ENCODE peak calls at places on chromosomes 12 and 14, in four cellular contexts. One of them, this sample, is unnamed.

GRCh38 chr14:28542040-28542439 is 224.5 kb upstream of the FOXG1 start:
- DNase-seq in astrocyte of the spinal cord: peak
- DNase-seq in AG10803: no peak
- DNase-seq in aorta: no peak
- DNase-seq in this sample: peak

GRCh38 chr12:88854260-88854659 is 274.0 kb upstream of the KITLG start:
- DNase-seq in aorta: no peak
- DNase-seq in AG10803: peak
- DNase-seq in astrocyte of the spinal cord: peak
- DNase-seq in this sample: peak

GRCh38 chr14:40273417-40273816 is 841.2 kb upstream of the FBXO33 start:
- DNase-seq in aorta: no peak
- DNase-seq in AG10803: no peak
- DNase-seq in astrocyte of the spinal cord: no peak
- DNase-seq in this sample: no peak

GRCh38 chr14:64504310-64504896 is at the start of gene ZBTB1:
- DNase-seq in astrocyte of the spinal cord: peak
- DNase-seq in aorta: peak
- DNase-seq in AG10803: peak
- DNase-seq in this sample: peak

GRCh38 chr12:122951406-122951805 is 14.9 kb downstream of the ABCB9 start:
- DNase-seq in aorta: no peak
- DNase-seq in astrocyte of the spinal cord: peak
- DNase-seq in AG10803: no peak
- DNase-seq in this sample: peak

GRCh38 chr12:26896913-26897312 is 40.9 kb downstream of the INTS13 start:
- DNase-seq in astrocyte of the spinal cord: no peak
- DNase-seq in AG10803: no peak
- DNase-seq in aorta: no peak
- DNase-seq in this sample: no peak

GRCh38 chr14:41607119-41607785 is 576 bp downstream of the LRFN5 start:
- DNase-seq in astrocyte of the spinal cord: peak
- DNase-seq in AG10803: peak
- DNase-seq in aorta: no peak
- DNase-seq in this sample: no peak

GRCh38 chr14:102754370-102755262 is 22.6 kb upstream of the TRAF3 start:
- DNase-seq in aorta: no peak
- DNase-seq in AG10803: no peak
- DNase-seq in astrocyte of the spinal cord: no peak
- DNase-seq in this sample: no peak

GRCh38 chr12:45354399-45354798 is 138.5 kb downstream of the ANO6 start:
- DNase-seq in astrocyte of the spinal cord: no peak
- DNase-seq in AG10803: no peak
- DNase-seq in aorta: no peak
- DNase-seq in this sample: no peak

GRCh38 chr14:33279865-33280264 is 341.2 kb downstream of the NPAS3 start:
- DNase-seq in astrocyte of the spinal cord: no peak
- DNase-seq in aorta: no peak
- DNase-seq in AG10803: no peak
- DNase-seq in this sample: no peak

GRCh38 chr12:94707892-94708291 is 57.5 kb upstream of the TMCC3 start:
- DNase-seq in aorta: peak
- DNase-seq in astrocyte of the spinal cord: peak
- DNase-seq in AG10803: peak
- DNase-seq in this sample: peak

GRCh38 chr14:34113051-34113511 is 162.2 kb upstream of the EGLN3 start:
- DNase-seq in astrocyte of the spinal cord: peak
- DNase-seq in AG10803: peak
- DNase-seq in aorta: no peak
- DNase-seq in this sample: peak

GRCh38 chr12:80178846-80179245 is 79.5 kb downstream of the OTOGL start:
- DNase-seq in aorta: no peak
- DNase-seq in AG10803: no peak
- DNase-seq in astrocyte of the spinal cord: no peak
- DNase-seq in this sample: no peak

GRCh38 chr14:104868060-104868740 is 3.1 kb downstream of the CEP170B start:
- DNase-seq in AG10803: no peak
- DNase-seq in aorta: no peak
- DNase-seq in astrocyte of the spinal cord: no peak
- DNase-seq in this sample: no peak

GRCh38 chr12:131045705-131046460 is 92.2 kb downstream of the ADGRD1 start:
- DNase-seq in AG10803: no peak
- DNase-seq in astrocyte of the spinal cord: no peak
- DNase-seq in aorta: no peak
- DNase-seq in this sample: no peak

GRCh38 chr14:100778951-100779690 is 46.8 kb upstream of the MEG3 start:
- DNase-seq in aorta: no peak
- DNase-seq in AG10803: no peak
- DNase-seq in astrocyte of the spinal cord: no peak
- DNase-seq in this sample: no peak

GRCh38 chr12:50246873-50247612 is 36.3 kb downstream of the LIMA1 start:
- DNase-seq in aorta: peak
- DNase-seq in astrocyte of the spinal cord: peak
- DNase-seq in AG10803: peak
- DNase-seq in this sample: peak

DNA sequence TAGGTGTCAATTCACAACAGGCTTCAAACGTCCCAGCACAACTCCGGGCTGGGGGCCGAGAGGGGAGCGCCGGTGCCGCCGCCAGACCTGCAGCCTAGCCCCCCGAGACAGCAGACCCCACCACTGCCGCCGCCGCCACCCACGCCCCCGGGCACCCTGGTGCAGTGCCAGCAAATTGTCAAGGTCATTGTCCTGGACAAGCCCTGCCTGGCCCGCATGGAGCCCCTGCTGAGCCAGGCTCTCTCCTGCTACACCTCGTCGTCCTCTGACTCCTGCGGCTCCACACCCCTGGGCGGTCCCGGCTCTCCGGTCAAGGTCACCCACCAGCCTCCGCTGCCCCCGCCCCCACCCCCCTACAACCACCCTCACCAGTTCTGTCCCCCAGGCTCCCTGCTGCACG is 39.4 kb downstream of the SLC6A12 start:
- DNase-seq in AG10803: no peak
- DNase-seq in astrocyte of the spinal cord: no peak
- DNase-seq in aorta: no peak
- DNase-seq in this sample: no peak
- H3K4me3 ChIP-seq in AG10803: no peak
- H3K4me3 ChIP-seq in astrocyte of the spinal cord: no peak
- H3K4me3 ChIP-seq in aorta: no peak
- H3K4me3 ChIP-seq in this sample: no peak

GRCh38 chr14:99188721-99189120 is 83.3 kb downstream of the BCL11B start:
- DNase-seq in astrocyte of the spinal cord: no peak
- DNase-seq in AG10803: no peak
- DNase-seq in aorta: no peak
- DNase-seq in this sample: no peak

GRCh38 chr14:99189201-99189801 is 82.7 kb downstream of the BCL11B start:
- DNase-seq in astrocyte of the spinal cord: no peak
- DNase-seq in AG10803: no peak
- DNase-seq in aorta: no peak
- DNase-seq in this sample: no peak

GRCh38 chr14:99191663-99192621 is 80.1 kb downstream of the BCL11B start:
- DNase-seq in aorta: peak
- DNase-seq in AG10803: peak
- DNase-seq in astrocyte of the spinal cord: peak
- DNase-seq in this sample: peak

GRCh38 chr14:99192823-99193222 is 79.2 kb downstream of the BCL11B start:
- DNase-seq in astrocyte of the spinal cord: no peak
- DNase-seq in AG10803: no peak
- DNase-seq in aorta: no peak
- DNase-seq in this sample: no peak

GRCh38 chr14:99190696-99191662 is 81.0 kb downstream of the BCL11B start:
- DNase-seq in AG10803: no peak
- DNase-seq in aorta: no peak
- DNase-seq in astrocyte of the spinal cord: no peak
- DNase-seq in this sample: no peak
- H3K4me3 ChIP-seq in AG10803: peak
- H3K4me3 ChIP-seq in aorta: no peak
- H3K4me3 ChIP-seq in astrocyte of the spinal cord: no peak
- H3K4me3 ChIP-seq in this sample: no peak

GRCh38 chr12:7123806-7124519 is 4.7 kb downstream of the RBP5 start:
- DNase-seq in astrocyte of the spinal cord: no peak
- DNase-seq in aorta: no peak
- DNase-seq in AG10803: no peak
- DNase-seq in this sample: no peak
- H3K4me3 ChIP-seq in astrocyte of the spinal cord: no peak
- H3K4me3 ChIP-seq in aorta: no peak
- H3K4me3 ChIP-seq in AG10803: no peak
- H3K4me3 ChIP-seq in this sample: no peak

DNA sequence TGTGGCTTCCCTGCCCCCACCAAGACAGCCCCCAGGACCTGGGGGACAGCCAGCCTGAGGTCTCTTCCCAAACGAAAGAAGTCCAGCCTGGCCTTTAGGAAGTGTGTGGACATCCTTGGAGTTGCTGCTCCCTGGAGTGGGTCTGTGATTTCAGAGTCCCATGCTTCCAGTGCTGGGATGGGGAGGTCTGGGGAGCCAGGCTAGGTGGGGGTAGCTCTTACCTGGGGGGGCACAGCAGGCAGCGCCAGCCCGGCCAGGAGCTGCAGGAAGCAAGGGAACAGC is 509 bp downstream of the PGF start:
- DNase-seq in astrocyte of the spinal cord: no peak
- DNase-seq in aorta: no peak
- DNase-seq in AG10803: no peak
- DNase-seq in this sample: no peak
- H3K4me3 ChIP-seq in astrocyte of the spinal cord: peak
- H3K4me3 ChIP-seq in aorta: no peak
- H3K4me3 ChIP-seq in AG10803: peak
- H3K4me3 ChIP-seq in this sample: peak